ENCODE peak calls at places on chromosomes 7 and 10, in ten cellular contexts. E is activated T-helper 9 cell treated with anti-CD3 and anti-CD28 coated beads, Interleukin-2, amount 50 U/mL, for 16 hours; I is AG08395; K is WTC11; J is fibroblast of lung; G is psoas muscle; S is hippocampal formation; D is dorsolateral prefrontal cortex; T is stimulated activated CD8-positive, alpha-beta memory T cell treated with anti-CD3 and anti-CD28 coated beads, Interleukin-4, amount 100 ng/mL, for 24 hours; U is GM13976. V is an unnamed sample.

GRCh38 chr7:150586778-150587152 is 19.6 kb downstream of the GIMAP4 start:
- DNase-seq in E (no peak), I (no peak), K (no peak), J (no peak), G (no peak), S (no peak), D (no peak), T (no peak), U (no peak), V (no peak)

GRCh38 chr10:117741524-117741923 is 199.0 kb downstream of the EMX2 start:
- DNase-seq in E (no peak), I (no peak), K (no peak), J (no peak), G (no peak), S (no peak), D (no peak), T (no peak), U (no peak), V (no peak)

GRCh38 chr10:1132584-1132983 is 76.4 kb downstream of the WDR37 start:
- DNase-seq in E (no peak), I (no peak), K (no peak), J (no peak), G (no peak), S (no peak), D (no peak), T (no peak), U (no peak), V (no peak)

GRCh38 chr7:134140889-134141867 is 14.0 kb downstream of the LRGUK start:
- DNase-seq in E (peak; percentile 21), I (peak; percentile 88), K (peak; percentile 90), J (peak; percentile 58), G (peak; percentile 75), S (peak; percentile 50), D (peak; percentile 80), T (peak; percentile 29), U (peak; percentile 74), V (peak; percentile 74)

GRCh38 chr7:134427896-134428295 is 31.0 kb downstream of the AKR1B1 start:
- DNase-seq in E (no peak), I (no peak), K (no peak), J (no peak), G (no peak), S (no peak), D (no peak), T (no peak), U (no peak), V (no peak)

GRCh38 chr7:145490356-145490755 is 626.2 kb upstream of the CNTNAP2 start:
- DNase-seq in E (no peak), I (no peak), K (no peak), J (no peak), G (no peak), S (no peak), D (no peak), T (no peak), U (no peak), V (no peak)

GRCh38 chr7:129959480-129960332 is 6.9 kb upstream of the UBE2H start:
- DNase-seq in E (no peak), I (no peak), K (no peak), J (no peak), G (no peak), S (no peak), D (no peak), T (no peak), U (no peak), V (no peak)

GRCh38 chr7:1804310-1804709 is 134.2 kb downstream of the ELFN1 start:
- DNase-seq in E (no peak), I (no peak), K (no peak), J (no peak), G (no peak), S (no peak), D (no peak), T (no peak), U (no peak), V (no peak)

GRCh38 chr10:119461380-119461779 is 81.1 kb downstream of the RGS10 start:
- DNase-seq in E (no peak), I (no peak), K (no peak), J (no peak), G (no peak), S (no peak), D (no peak), T (no peak), U (peak; percentile 38), V (no peak)

GRCh38 chr7:107614425-107614824 is 34.4 kb downstream of the BCAP29 start:
- DNase-seq in E (no peak), I (peak; percentile 72), K (no peak), J (peak; percentile 67), G (no peak), S (no peak), D (no peak), T (no peak), U (no peak), V (no peak)

GRCh38 chr10:9992656-9993055 is 1025.0 kb upstream of the CELF2 start:
- DNase-seq in E (no peak), I (no peak), K (peak; percentile 31), J (peak; percentile 2), G (no peak), S (no peak), D (no peak), T (no peak), U (no peak), V (no peak)

GRCh38 chr10:46293228-46293627 is 6.4 kb downstream of the ANTXRL start:
- DNase-seq in E (no peak), I (no peak), K (no peak), J (no peak), G (no peak), S (no peak), D (no peak), T (no peak), U (no peak), V (no peak)

GRCh38 chr7:136941815-136942214 is 73.4 kb downstream of the CHRM2 start:
- DNase-seq in E (no peak), I (no peak), K (no peak), J (no peak), G (no peak), S (no peak), D (no peak), T (no peak), U (no peak), V (no peak)

GRCh38 chr10:15690031-15690430 is 29.7 kb downstream of the ITGA8 start:
- DNase-seq in E (no peak), I (no peak), K (no peak), J (no peak), G (no peak), S (no peak), D (no peak), T (no peak), U (no peak), V (no peak)

GRCh38 chr10:126521354-126521753 is 133.1 kb upstream of the ADAM12 start:
- DNase-seq in E (no peak), I (no peak), K (no peak), J (no peak), G (no peak), S (no peak), D (no peak), T (no peak), U (no peak), V (no peak)

GRCh38 chr10:19731560-19731959 is 84.7 kb upstream of the PLXDC2 start:
- DNase-seq in E (no peak), I (no peak), K (no peak), J (no peak), G (no peak), S (no peak), D (no peak), T (no peak), U (no peak), V (no peak)

GRCh38 chr10:126059101-126059826 is 162.9 kb downstream of the FANK1 start:
- DNase-seq in E (no peak), I (peak; percentile 84), K (no peak), J (peak; percentile 48), G (no peak), S (no peak), D (no peak), T (no peak), U (no peak), V (no peak)

GRCh38 chr10:114517681-114518250 is 113.5 kb upstream of the AFAP1L2 start:
- DNase-seq in E (no peak), I (no peak), K (no peak), J (no peak), G (no peak), S (no peak), D (no peak), T (no peak), U (no peak), V (no peak)

GRCh38 chr10:13938940-13939339 is 352.2 kb downstream of the PRPF18 start:
- DNase-seq in E (no peak), I (peak; percentile 19), K (no peak), J (no peak), G (no peak), S (no peak), D (no peak), T (no peak), U (no peak), V (no peak)

GRCh38 chr7:134804854-134805253 is 25.4 kb downstream of the CALD1 start:
- DNase-seq in E (no peak), I (no peak), K (no peak), J (no peak), G (no peak), S (no peak), D (no peak), T (no peak), U (no peak), V (no peak)

GRCh38 chr10:121753726-121754476 is 155.7 kb upstream of the FGFR2 start:
- DNase-seq in E (no peak), I (peak; percentile 72), K (no peak), J (peak; percentile 67), G (no peak), S (no peak), D (no peak), T (no peak), U (peak; percentile 64), V (no peak)

GRCh38 chr7:95473276-95473985 is 12.3 kb upstream of the ASB4 start:
- DNase-seq in E (no peak), I (no peak), K (no peak), J (no peak), G (peak; percentile 41), S (no peak), D (no peak), T (no peak), U (no peak), V (no peak)

GRCh38 chr10:104546756-104547155 is 94.3 kb upstream of the SORCS3 start:
- DNase-seq in E (no peak), I (no peak), K (no peak), J (no peak), G (no peak), S (no peak), D (no peak), T (no peak), U (no peak), V (no peak)

GRCh38 chr10:43863859-43864591 is 215.3 kb upstream of the ZNF32 start:
- DNase-seq in E (no peak), I (peak; percentile 79), K (no peak), J (peak; percentile 59), G (peak; percentile 68), S (no peak), D (no peak), T (no peak), U (no peak), V (peak; percentile 57)

GRCh38 chr10:126977216-126977615 is 72.0 kb downstream of the DOCK1 start:
- DNase-seq in E (no peak), I (no peak), K (no peak), J (no peak), G (no peak), S (no peak), D (no peak), T (no peak), U (no peak), V (no peak)

GRCh38 chr10:68231106-68231901 is 609 bp downstream of the ATOH7 start:
- DNase-seq in E (no peak), I (peak; percentile 90), K (peak; percentile 76), J (peak; percentile 72), G (peak; percentile 75), S (peak; percentile 37), D (peak; percentile 76), T (peak; percentile 18), U (peak; percentile 91), V (peak; percentile 65)

GRCh38 chr7:37977243-37977642 is 56.8 kb downstream of the EPDR1 start:
- DNase-seq in E (no peak), I (no peak), K (no peak), J (no peak), G (no peak), S (no peak), D (no peak), T (no peak), U (no peak), V (no peak)

GRCh38 chr7:121406866-121407439 is 10.8 kb upstream of the FAM3C start:
- DNase-seq in E (no peak), I (no peak), K (no peak), J (no peak), G (no peak), S (no peak), D (no peak), T (no peak), U (no peak), V (no peak)

V was measured in right lobe of liver.